ENCODE peak calls at places on chromosomes 4 and X, in eight cellular contexts. One of them, this sample, is unnamed.

GRCh38 chrX:153725039-153725831 is 579 bp downstream of the ABCD1 start:
- DNase-seq in MG63: no peak
- DNase-seq in AG10803: no peak
- DNase-seq in OCI-LY7: peak
- DNase-seq in mucosa of descending colon: peak
- DNase-seq in fibroblast of pulmonary artery: no peak
- DNase-seq in Caco-2: no peak
- DNase-seq in aorta: no peak
- DNase-seq in this sample: no peak

GRCh38 chrX:41332408-41332987 is 1.5 kb upstream of the DDX3X start:
- DNase-seq in MG63: peak
- DNase-seq in AG10803: no peak
- DNase-seq in OCI-LY7: peak
- DNase-seq in mucosa of descending colon: no peak
- DNase-seq in fibroblast of pulmonary artery: peak
- DNase-seq in Caco-2: no peak
- DNase-seq in aorta: no peak
- DNase-seq in this sample: no peak

GRCh38 chr4:140176735-140177134 is 22.8 kb upstream of the MAML3 start:
- DNase-seq in MG63: no peak
- DNase-seq in AG10803: peak
- DNase-seq in OCI-LY7: no peak
- DNase-seq in mucosa of descending colon: no peak
- DNase-seq in fibroblast of pulmonary artery: peak
- DNase-seq in Caco-2: no peak
- DNase-seq in aorta: no peak
- DNase-seq in this sample: no peak

GRCh38 chr4:186844059-186844681 is 120.5 kb upstream of the FAT1 start:
- DNase-seq in MG63: peak
- DNase-seq in AG10803: peak
- DNase-seq in OCI-LY7: no peak
- DNase-seq in mucosa of descending colon: peak
- DNase-seq in fibroblast of pulmonary artery: peak
- DNase-seq in Caco-2: no peak
- DNase-seq in aorta: no peak
- DNase-seq in this sample: no peak

GRCh38 chrX:151973262-151973661 is 1.2 kb downstream of the GABRE start:
- DNase-seq in MG63: no peak
- DNase-seq in AG10803: peak
- DNase-seq in OCI-LY7: no peak
- DNase-seq in mucosa of descending colon: no peak
- DNase-seq in fibroblast of pulmonary artery: no peak
- DNase-seq in Caco-2: no peak
- DNase-seq in aorta: no peak
- DNase-seq in this sample: no peak

GRCh38 chr4:7721984-7722551 is 217.6 kb downstream of the AFAP1 start:
- DNase-seq in MG63: no peak
- DNase-seq in AG10803: no peak
- DNase-seq in OCI-LY7: no peak
- DNase-seq in mucosa of descending colon: no peak
- DNase-seq in fibroblast of pulmonary artery: peak
- DNase-seq in Caco-2: no peak
- DNase-seq in aorta: no peak
- DNase-seq in this sample: no peak

GRCh38 chrX:49263631-49264030 is 879 bp downstream of the FOXP3 start:
- DNase-seq in MG63: no peak
- DNase-seq in AG10803: no peak
- DNase-seq in OCI-LY7: no peak
- DNase-seq in mucosa of descending colon: no peak
- DNase-seq in fibroblast of pulmonary artery: no peak
- DNase-seq in Caco-2: no peak
- DNase-seq in aorta: no peak
- DNase-seq in this sample: no peak

GRCh38 chr4:171473155-171473554 is 340.0 kb upstream of the GALNTL6 start:
- DNase-seq in MG63: no peak
- DNase-seq in AG10803: no peak
- DNase-seq in OCI-LY7: no peak
- DNase-seq in mucosa of descending colon: no peak
- DNase-seq in fibroblast of pulmonary artery: no peak
- DNase-seq in Caco-2: no peak
- DNase-seq in aorta: no peak
- DNase-seq in this sample: no peak

GRCh38 chrX:152642931-152643525 is 5.3 kb downstream of the GABRQ start:
- DNase-seq in MG63: no peak
- DNase-seq in AG10803: no peak
- DNase-seq in OCI-LY7: no peak
- DNase-seq in mucosa of descending colon: no peak
- DNase-seq in fibroblast of pulmonary artery: no peak
- DNase-seq in Caco-2: no peak
- DNase-seq in aorta: no peak
- DNase-seq in this sample: no peak

GRCh38 chrX:45261005-45261404 is 60.3 kb upstream of the DIPK2B start:
- DNase-seq in MG63: no peak
- DNase-seq in AG10803: no peak
- DNase-seq in OCI-LY7: no peak
- DNase-seq in mucosa of descending colon: no peak
- DNase-seq in fibroblast of pulmonary artery: no peak
- DNase-seq in Caco-2: no peak
- DNase-seq in aorta: no peak
- DNase-seq in this sample: no peak

GRCh38 chr4:53508446-53508845 is 82.8 kb downstream of the LNX1 start:
- DNase-seq in MG63: peak
- DNase-seq in AG10803: peak
- DNase-seq in OCI-LY7: no peak
- DNase-seq in mucosa of descending colon: no peak
- DNase-seq in fibroblast of pulmonary artery: peak
- DNase-seq in Caco-2: no peak
- DNase-seq in aorta: no peak
- DNase-seq in this sample: no peak

GRCh38 chr4:171668403-171668802 is 144.8 kb upstream of the GALNTL6 start:
- DNase-seq in MG63: no peak
- DNase-seq in AG10803: no peak
- DNase-seq in OCI-LY7: no peak
- DNase-seq in mucosa of descending colon: no peak
- DNase-seq in fibroblast of pulmonary artery: no peak
- DNase-seq in Caco-2: no peak
- DNase-seq in aorta: no peak
- DNase-seq in this sample: no peak

GRCh38 chrX:118325453-118325852 is 20.5 kb upstream of the WDR44 start:
- DNase-seq in MG63: no peak
- DNase-seq in AG10803: no peak
- DNase-seq in OCI-LY7: peak
- DNase-seq in mucosa of descending colon: no peak
- DNase-seq in fibroblast of pulmonary artery: peak
- DNase-seq in Caco-2: no peak
- DNase-seq in aorta: no peak
- DNase-seq in this sample: no peak

GRCh38 chr4:107747748-107748486 is 27.9 kb upstream of the PAPSS1 start:
- DNase-seq in MG63: no peak
- DNase-seq in AG10803: no peak
- DNase-seq in OCI-LY7: no peak
- DNase-seq in mucosa of descending colon: no peak
- DNase-seq in fibroblast of pulmonary artery: no peak
- DNase-seq in Caco-2: no peak
- DNase-seq in aorta: no peak
- DNase-seq in this sample: no peak

GRCh38 chr4:118350961-118351360 is 1.8 kb downstream of the PRSS12 start:
- DNase-seq in MG63: no peak
- DNase-seq in AG10803: no peak
- DNase-seq in OCI-LY7: no peak
- DNase-seq in mucosa of descending colon: no peak
- DNase-seq in fibroblast of pulmonary artery: no peak
- DNase-seq in Caco-2: no peak
- DNase-seq in aorta: no peak
- DNase-seq in this sample: no peak
- H3K4me3 ChIP-seq in MG63: peak
- H3K4me3 ChIP-seq in AG10803: peak
- H3K4me3 ChIP-seq in OCI-LY7: no peak
- H3K4me3 ChIP-seq in mucosa of descending colon: peak
- H3K4me3 ChIP-seq in fibroblast of pulmonary artery: no peak
- H3K4me3 ChIP-seq in Caco-2: no peak
- H3K4me3 ChIP-seq in aorta: no peak
- H3K4me3 ChIP-seq in this sample: no peak

DNA sequence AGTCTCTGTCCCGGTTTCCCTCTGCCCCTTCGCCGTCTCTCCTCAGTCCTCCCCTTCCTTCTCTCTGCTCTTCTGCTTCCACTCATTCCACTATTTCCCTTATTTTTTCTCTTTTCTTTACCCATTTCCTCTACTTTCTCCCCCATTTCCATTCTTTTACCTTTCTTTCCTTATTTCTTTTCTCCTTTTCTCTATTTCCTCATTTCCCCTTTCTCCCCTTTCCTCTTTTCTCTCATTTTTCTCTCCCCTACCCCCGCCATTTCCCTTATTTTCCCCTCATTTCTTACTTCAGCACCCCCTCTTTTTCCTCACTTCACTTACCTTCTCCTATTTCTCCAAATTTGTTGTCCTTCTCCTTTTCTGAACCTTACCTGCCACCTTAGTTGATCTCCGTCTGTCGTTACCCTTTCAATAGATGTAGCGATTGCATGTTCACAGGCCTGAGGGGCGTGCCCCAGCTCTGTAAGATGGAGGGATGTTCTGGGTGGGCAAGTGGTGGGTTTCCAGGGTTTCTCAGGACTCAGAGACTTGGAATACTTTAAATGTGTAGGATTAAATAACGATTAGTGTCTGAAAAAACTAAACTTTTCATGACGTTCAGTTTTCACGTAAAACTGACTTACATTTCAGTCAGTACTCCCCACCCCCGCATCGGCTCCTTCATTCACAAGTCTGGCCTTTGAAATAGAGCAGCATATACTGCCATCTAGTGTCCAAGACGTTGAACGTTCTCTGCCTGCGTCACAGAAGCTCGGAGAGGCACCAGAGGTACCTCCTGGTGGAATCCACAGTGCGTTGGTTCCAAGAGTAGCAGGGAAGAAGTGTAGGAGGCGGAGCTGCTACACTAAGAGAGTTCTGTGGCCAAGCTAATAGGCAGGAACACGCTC is 641 bp upstream of the NCBP2L start:
- DNase-seq in MG63: peak
- DNase-seq in AG10803: peak
- DNase-seq in OCI-LY7: peak
- DNase-seq in mucosa of descending colon: peak
- DNase-seq in fibroblast of pulmonary artery: peak
- DNase-seq in Caco-2: peak
- DNase-seq in aorta: peak
- DNase-seq in this sample: peak
- H3K4me3 ChIP-seq in MG63: no peak
- H3K4me3 ChIP-seq in AG10803: peak
- H3K4me3 ChIP-seq in OCI-LY7: peak
- H3K4me3 ChIP-seq in mucosa of descending colon: no peak
- H3K4me3 ChIP-seq in fibroblast of pulmonary artery: peak
- H3K4me3 ChIP-seq in Caco-2: no peak
- H3K4me3 ChIP-seq in aorta: peak
- H3K4me3 ChIP-seq in this sample: peak

GRCh38 chrX:19343462-19344206 is at the start of gene PDHA1:
- DNase-seq in MG63: peak
- DNase-seq in AG10803: peak
- DNase-seq in OCI-LY7: peak
- DNase-seq in mucosa of descending colon: peak
- DNase-seq in fibroblast of pulmonary artery: peak
- DNase-seq in Caco-2: peak
- DNase-seq in aorta: peak
- DNase-seq in this sample: peak
- H3K4me3 ChIP-seq in MG63: peak
- H3K4me3 ChIP-seq in AG10803: peak
- H3K4me3 ChIP-seq in OCI-LY7: peak
- H3K4me3 ChIP-seq in mucosa of descending colon: peak
- H3K4me3 ChIP-seq in fibroblast of pulmonary artery: peak
- H3K4me3 ChIP-seq in Caco-2: peak
- H3K4me3 ChIP-seq in aorta: peak
- H3K4me3 ChIP-seq in this sample: peak

GRCh38 chr4:39354178-39354503 is 12.0 kb downstream of the RFC1 start:
- DNase-seq in MG63: no peak
- DNase-seq in AG10803: no peak
- DNase-seq in OCI-LY7: no peak
- DNase-seq in mucosa of descending colon: no peak
- DNase-seq in fibroblast of pulmonary artery: no peak
- DNase-seq in Caco-2: no peak
- DNase-seq in aorta: no peak
- DNase-seq in this sample: no peak
- H3K4me3 ChIP-seq in MG63: peak
- H3K4me3 ChIP-seq in AG10803: peak
- H3K4me3 ChIP-seq in OCI-LY7: peak
- H3K4me3 ChIP-seq in mucosa of descending colon: no peak
- H3K4me3 ChIP-seq in fibroblast of pulmonary artery: peak
- H3K4me3 ChIP-seq in Caco-2: no peak
- H3K4me3 ChIP-seq in aorta: no peak
- H3K4me3 ChIP-seq in this sample: peak

DNA sequence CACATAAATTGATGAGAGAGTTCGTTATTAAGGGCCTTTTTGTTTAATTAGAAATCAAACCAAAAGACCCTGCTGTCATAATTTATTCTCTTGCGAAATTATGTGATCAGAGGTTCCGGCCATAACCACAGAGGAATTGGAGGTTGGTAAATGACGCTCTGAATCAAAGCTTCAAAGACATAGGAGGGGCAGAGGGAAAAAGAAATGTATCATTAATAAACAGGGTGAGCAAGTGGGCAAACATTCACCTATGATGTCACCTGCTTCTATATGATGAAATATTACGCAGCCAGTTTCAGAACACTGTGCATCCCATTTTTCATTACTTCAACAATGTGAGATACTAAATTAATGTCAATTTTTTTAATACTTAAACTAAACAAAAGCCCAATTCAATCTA is 230.0 kb upstream of the JADE1 start:
- DNase-seq in MG63: no peak
- DNase-seq in AG10803: no peak
- DNase-seq in OCI-LY7: no peak
- DNase-seq in mucosa of descending colon: no peak
- DNase-seq in fibroblast of pulmonary artery: no peak
- DNase-seq in Caco-2: no peak
- DNase-seq in aorta: no peak
- DNase-seq in this sample: no peak
- H3K4me3 ChIP-seq in MG63: no peak
- H3K4me3 ChIP-seq in AG10803: no peak
- H3K4me3 ChIP-seq in OCI-LY7: no peak
- H3K4me3 ChIP-seq in mucosa of descending colon: no peak
- H3K4me3 ChIP-seq in fibroblast of pulmonary artery: no peak
- H3K4me3 ChIP-seq in Caco-2: no peak
- H3K4me3 ChIP-seq in aorta: no peak
- H3K4me3 ChIP-seq in this sample: no peak

GRCh38 chr4:40962551-40963185 is 212.9 kb downstream of the NSUN7 start:
- DNase-seq in MG63: no peak
- DNase-seq in AG10803: peak
- DNase-seq in OCI-LY7: no peak
- DNase-seq in mucosa of descending colon: no peak
- DNase-seq in fibroblast of pulmonary artery: peak
- DNase-seq in Caco-2: no peak
- DNase-seq in aorta: no peak
- DNase-seq in this sample: no peak
- H3K4me3 ChIP-seq in MG63: no peak
- H3K4me3 ChIP-seq in AG10803: no peak
- H3K4me3 ChIP-seq in OCI-LY7: no peak
- H3K4me3 ChIP-seq in mucosa of descending colon: no peak
- H3K4me3 ChIP-seq in fibroblast of pulmonary artery: no peak
- H3K4me3 ChIP-seq in Caco-2: no peak
- H3K4me3 ChIP-seq in aorta: no peak
- H3K4me3 ChIP-seq in this sample: no peak

GRCh38 chr4:157222764-157223145 is 2.2 kb downstream of the GRIA2 start:
- DNase-seq in MG63: no peak
- DNase-seq in AG10803: no peak
- DNase-seq in OCI-LY7: no peak
- DNase-seq in mucosa of descending colon: no peak
- DNase-seq in fibroblast of pulmonary artery: no peak
- DNase-seq in Caco-2: no peak
- DNase-seq in aorta: peak
- DNase-seq in this sample: no peak
- H3K4me3 ChIP-seq in MG63: peak
- H3K4me3 ChIP-seq in AG10803: peak
- H3K4me3 ChIP-seq in OCI-LY7: no peak
- H3K4me3 ChIP-seq in mucosa of descending colon: no peak
- H3K4me3 ChIP-seq in fibroblast of pulmonary artery: peak
- H3K4me3 ChIP-seq in Caco-2: no peak
- H3K4me3 ChIP-seq in aorta: peak
- H3K4me3 ChIP-seq in this sample: peak

GRCh38 chr4:70583952-70584834 is 7.9 kb upstream of the AMBN start:
- DNase-seq in MG63: no peak
- DNase-seq in AG10803: no peak
- DNase-seq in OCI-LY7: no peak
- DNase-seq in mucosa of descending colon: no peak
- DNase-seq in fibroblast of pulmonary artery: no peak
- DNase-seq in Caco-2: no peak
- DNase-seq in aorta: no peak
- DNase-seq in this sample: no peak
- H3K4me3 ChIP-seq in MG63: no peak
- H3K4me3 ChIP-seq in AG10803: no peak
- H3K4me3 ChIP-seq in OCI-LY7: no peak
- H3K4me3 ChIP-seq in mucosa of descending colon: no peak
- H3K4me3 ChIP-seq in fibroblast of pulmonary artery: no peak
- H3K4me3 ChIP-seq in Caco-2: no peak
- H3K4me3 ChIP-seq in aorta: no peak
- H3K4me3 ChIP-seq in this sample: no peak